ENCODE peak calls at places on chromosomes 12 and 14, in four cellular contexts. J is vagina, K is left lung, F is colonic mucosa. T is an unnamed sample.

GRCh38 chr14:67357583-67358354 is 1.8 kb downstream of the ATP6V1D start:
- DNase-seq in J (no peak), K (no peak), F (no peak), T (no peak)

GRCh38 chr14:55440385-55440784 is at the start of gene TBPL2:
- DNase-seq in J (no peak), K (no peak), F (no peak), T (no peak)

GRCh38 chr12:2792670-2793500 is 1.9 kb upstream of the FKBP4 start:
- DNase-seq in J (no peak), K (no peak), F (no peak), T (no peak)

GRCh38 chr12:131104464-131105350 is 151.0 kb downstream of the ADGRD1 start:
- DNase-seq in J (no peak), K (peak; percentile 94), F (peak; percentile 84), T (peak; percentile 65)

GRCh38 chr14:73943083-73943482 is 6.8 kb downstream of the FAM161B start:
- DNase-seq in J (no peak), K (no peak), F (peak; percentile 39), T (no peak)

GRCh38 chr12:125083092-125083491 is 17.9 kb downstream of the AACS start:
- DNase-seq in J (no peak), K (no peak), F (no peak), T (no peak)

GRCh38 chr12:39467432-39467870 is 24.5 kb upstream of the KIF21A start:
- DNase-seq in J (no peak), K (no peak), F (no peak), T (peak; percentile 25)

GRCh38 chr14:67571991-67572323 is 28.1 kb downstream of the PIGH start:
- DNase-seq in J (no peak), K (peak; percentile 79), F (no peak), T (no peak)

GRCh38 chr14:76975865-76976622 is 52.5 kb downstream of the IRF2BPL start:
- DNase-seq in J (no peak), K (no peak), F (no peak), T (no peak)

GRCh38 chr14:94823556-94824341 is 53.8 kb upstream of the GSC start:
- DNase-seq in J (no peak), K (no peak), F (no peak), T (no peak)

GRCh38 chr14:90632451-90632850 is 183.8 kb downstream of the TTC7B start:
- DNase-seq in J (no peak), K (no peak), F (no peak), T (no peak)

GRCh38 chr12:50749459-50749882 is 14.4 kb upstream of the ATF1 start:
- DNase-seq in J (no peak), K (no peak), F (no peak), T (no peak)

GRCh38 chr12:6314776-6315175 is 4.3 kb downstream of the PLEKHG6 start:
- DNase-seq in J (no peak), K (no peak), F (no peak), T (no peak)

GRCh38 chr12:62581288-62582064 is 114.8 kb downstream of the MON2 start:
- DNase-seq in J (no peak), K (no peak), F (no peak), T (peak; percentile 34)

GRCh38 chr12:59689776-59690175 is 93.9 kb downstream of the SLC16A7 start:
- DNase-seq in J (no peak), K (no peak), F (no peak), T (no peak)

GRCh38 chr12:43284441-43284840 is 267.6 kb downstream of the ADAMTS20 start:
- DNase-seq in J (no peak), K (no peak), F (no peak), T (no peak)

GRCh38 chr14:50229646-50230045 is 1.7 kb downstream of the SOS2 start:
- DNase-seq in J (no peak), K (no peak), F (no peak), T (no peak)

GRCh38 chr12:52349196-52349595 is 18.1 kb downstream of the KRT85 start:
- DNase-seq in J (no peak), K (no peak), F (no peak), T (no peak)

GRCh38 chr12:82436354-82436753 is 78.0 kb downstream of the METTL25 start:
- DNase-seq in J (no peak), K (no peak), F (no peak), T (no peak)

GRCh38 chr12:114167431-114167830 is 201.3 kb upstream of the RBM19 start:
- DNase-seq in J (no peak), K (no peak), F (no peak), T (no peak)

GRCh38 chr12:18383203-18383602 is 121.9 kb downstream of the PIK3C2G start:
- DNase-seq in J (no peak), K (no peak), F (no peak), T (no peak)

GRCh38 chr12:9223830-9224229 is 15.6 kb upstream of the PZP start:
- DNase-seq in J (no peak), K (no peak), F (no peak), T (no peak)

GRCh38 chr12:115794659-115795081 is 482.8 kb downstream of the MED13L start:
- DNase-seq in J (no peak), K (no peak), F (peak; percentile 49), T (no peak)

GRCh38 chr12:28936221-28936620 is 212.9 kb upstream of the FAR2 start:
- DNase-seq in J (no peak), K (no peak), F (no peak), T (no peak)

GRCh38 chr14:49975286-49975685 is 82.4 kb downstream of the ARF6 start:
- DNase-seq in J (no peak), K (no peak), F (no peak), T (no peak)

GRCh38 chr14:89794096-89794495 is 160.4 kb downstream of the EFCAB11 start:
- DNase-seq in J (no peak), K (no peak), F (peak; percentile 33), T (no peak)

GRCh38 chr12:122412851-122413433 is 9.5 kb downstream of the CLIP1 start:
- DNase-seq in J (no peak), K (no peak), F (no peak), T (peak; percentile 23)

GRCh38 chr14:55781046-55781445 is 201.0 kb downstream of the KTN1 start:
- DNase-seq in J (no peak), K (no peak), F (no peak), T (no peak)

GRCh38 chr12:109535863-109536250 is 37.4 kb downstream of the MMAB start:
- DNase-seq in J (no peak), K (no peak), F (no peak), T (no peak)

GRCh38 chr14:88195676-88196075 is 127.4 kb downstream of the KCNK10 start:
- DNase-seq in J (no peak), K (no peak), F (no peak), T (no peak)

GRCh38 chr14:37172936-37173613 is 669 bp upstream of the SLC25A21 start:
- DNase-seq in J (no peak), K (no peak), F (no peak), T (no peak)

GRCh38 chr12:75190846-75191245 is 18.8 kb downstream of the KCNC2 start:
- DNase-seq in J (no peak), K (no peak), F (no peak), T (no peak)

GRCh38 chr12:110577717-110578521 is 5.2 kb downstream of the PPTC7 start:
- DNase-seq in J (no peak), K (no peak), F (peak; percentile 83), T (peak; percentile 39)

GRCh38 chr12:56190695-56191155 is 1.4 kb upstream of the SMARCC2 start:
- DNase-seq in J (no peak), K (no peak), F (no peak), T (no peak)

GRCh38 chr14:96138241-96138640 is 66.4 kb upstream of the BDKRB2 start:
- DNase-seq in J (no peak), K (no peak), F (no peak), T (no peak)

DNA sequence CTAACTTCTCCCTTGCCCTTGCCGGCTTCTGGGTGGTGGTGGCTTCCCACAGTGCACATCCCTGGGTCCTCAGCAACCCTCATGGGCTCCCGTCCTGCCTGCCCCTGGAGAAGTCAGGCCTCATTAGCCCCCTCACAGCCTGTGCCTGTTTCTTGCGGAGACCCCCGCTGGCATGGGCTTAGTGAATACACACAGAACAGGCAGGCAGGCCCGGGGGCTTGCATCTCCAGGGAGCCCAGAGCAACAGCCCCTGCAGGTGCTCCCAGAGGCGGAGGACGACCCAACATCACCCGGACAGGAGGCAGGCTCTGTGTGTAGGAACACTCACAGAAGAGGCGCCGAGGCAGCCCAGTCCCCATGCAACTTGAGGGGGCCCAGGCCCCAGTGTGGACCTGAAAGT is 25.1 kb upstream of the FBRSL1 start:
- DNase-seq in J (no peak), K (peak; percentile 76), F (no peak), T (no peak)
- H3K27me3 ChIP-seq in J (no peaks in the 10 kb centered on the region), K (no peaks in the 10 kb centered on the region), F (no peaks in the 10 kb centered on the region), T (no peaks in the 10 kb centered on the region)

GRCh38 chr14:106845286-106846087 is 1319.1 kb downstream of the TMEM121 start:
- DNase-seq in J (no peak), K (peak; percentile 68), F (peak; percentile 93), T (peak; percentile 25)

GRCh38 chr14:106848330-106849121 is 1322.1 kb downstream of the TMEM121 start:
- DNase-seq in J (no peak), K (no peak), F (peak; percentile 57), T (no peak)

GRCh38 chr14:106846218-106846617 is 1319.8 kb downstream of the TMEM121 start:
- DNase-seq in J (no peak), K (no peak), F (no peak), T (no peak)

GRCh38 chr14:106850913-106851825 is 1324.8 kb downstream of the TMEM121 start:
- DNase-seq in J (no peak), K (no peak), F (no peak), T (no peak)
- H3K4me1 ChIP-seq in J (no peaks in the 10 kb centered on the region), K (no peaks in the 10 kb centered on the region), F (no peaks in the 10 kb centered on the region), T (no peaks in the 10 kb centered on the region)

GRCh38 chr12:95191060-95191696 is 26.1 kb downstream of the FGD6 start:
- DNase-seq in J (no peak), K (no peak), F (no peak), T (no peak)
- H3K27ac ChIP-seq in J (no peak overlapping the region), K (no peak overlapping the region), F (no peak overlapping the region), T (no peak overlapping the region)

GRCh38 chr12:48024735-48025134 is 20.5 kb upstream of the COL2A1 start:
- DNase-seq in J (no peak), K (no peak), F (no peak), T (no peak)
- H3K27me3 ChIP-seq in J (no peaks in the 10 kb centered on the region), K (no peaks in the 10 kb centered on the region), F (no peaks in the 10 kb centered on the region), T (peaks cover 3% of the 10 kb centered on the region)